ENCODE peak calls at places on chromosomes 1 and 21, in ten cellular contexts. One of them, this sample, is unnamed.

GRCh38 chr21:46039891-46040660 is 57.8 kb upstream of the COL6A2 start:
- DNase-seq in activated naive CD4-positive, alpha-beta T cell: no peak
- DNase-seq in iPS DF 19.7: no peak
- DNase-seq in astrocyte of the hippocampus: no peak
- DNase-seq in left kidney: no peak
- DNase-seq in lower leg skin: no peak
- DNase-seq in left ventricle myocardium inferior: no peak
- DNase-seq in T1000: no peak
- DNase-seq in Caki2: no peak
- DNase-seq in nucleus accumbens: no peak
- DNase-seq in this sample: no peak

GRCh38 chr1:241482761-241483250 is 36.7 kb downstream of the FH start:
- DNase-seq in activated naive CD4-positive, alpha-beta T cell: no peak
- DNase-seq in iPS DF 19.7: no peak
- DNase-seq in astrocyte of the hippocampus: peak
- DNase-seq in left kidney: no peak
- DNase-seq in lower leg skin: no peak
- DNase-seq in left ventricle myocardium inferior: no peak
- DNase-seq in T1000: no peak
- DNase-seq in Caki2: peak
- DNase-seq in nucleus accumbens: no peak
- DNase-seq in this sample: no peak

GRCh38 chr1:110196917-110197782 is 13.0 kb upstream of the KCNC4 start:
- DNase-seq in activated naive CD4-positive, alpha-beta T cell: no peak
- DNase-seq in iPS DF 19.7: no peak
- DNase-seq in astrocyte of the hippocampus: peak
- DNase-seq in left kidney: peak
- DNase-seq in lower leg skin: no peak
- DNase-seq in left ventricle myocardium inferior: no peak
- DNase-seq in T1000: no peak
- DNase-seq in Caki2: peak
- DNase-seq in nucleus accumbens: no peak
- DNase-seq in this sample: peak

GRCh38 chr1:119329521-119329920 is 39.1 kb upstream of the HAO2 start:
- DNase-seq in activated naive CD4-positive, alpha-beta T cell: no peak
- DNase-seq in iPS DF 19.7: no peak
- DNase-seq in astrocyte of the hippocampus: no peak
- DNase-seq in left kidney: no peak
- DNase-seq in lower leg skin: no peak
- DNase-seq in left ventricle myocardium inferior: no peak
- DNase-seq in T1000: no peak
- DNase-seq in Caki2: no peak
- DNase-seq in nucleus accumbens: no peak
- DNase-seq in this sample: no peak

GRCh38 chr1:225876900-225877510 is 5.2 kb downstream of the TMEM63A start:
- DNase-seq in activated naive CD4-positive, alpha-beta T cell: no peak
- DNase-seq in iPS DF 19.7: no peak
- DNase-seq in astrocyte of the hippocampus: no peak
- DNase-seq in left kidney: no peak
- DNase-seq in lower leg skin: no peak
- DNase-seq in left ventricle myocardium inferior: no peak
- DNase-seq in T1000: no peak
- DNase-seq in Caki2: no peak
- DNase-seq in nucleus accumbens: no peak
- DNase-seq in this sample: no peak

GRCh38 chr1:69269491-69269890 is 298.2 kb upstream of the LRRC7 start:
- DNase-seq in activated naive CD4-positive, alpha-beta T cell: no peak
- DNase-seq in iPS DF 19.7: no peak
- DNase-seq in astrocyte of the hippocampus: no peak
- DNase-seq in left kidney: no peak
- DNase-seq in lower leg skin: no peak
- DNase-seq in left ventricle myocardium inferior: no peak
- DNase-seq in T1000: no peak
- DNase-seq in Caki2: no peak
- DNase-seq in nucleus accumbens: no peak
- DNase-seq in this sample: no peak

GRCh38 chr1:207903767-207904166 is 7.2 kb downstream of the CD34 start:
- DNase-seq in activated naive CD4-positive, alpha-beta T cell: no peak
- DNase-seq in iPS DF 19.7: no peak
- DNase-seq in astrocyte of the hippocampus: no peak
- DNase-seq in left kidney: no peak
- DNase-seq in lower leg skin: no peak
- DNase-seq in left ventricle myocardium inferior: no peak
- DNase-seq in T1000: no peak
- DNase-seq in Caki2: no peak
- DNase-seq in nucleus accumbens: no peak
- DNase-seq in this sample: no peak

GRCh38 chr1:54421101-54421504 is 14.9 kb upstream of the SSBP3 start:
- DNase-seq in activated naive CD4-positive, alpha-beta T cell: no peak
- DNase-seq in iPS DF 19.7: no peak
- DNase-seq in astrocyte of the hippocampus: peak
- DNase-seq in left kidney: no peak
- DNase-seq in lower leg skin: no peak
- DNase-seq in left ventricle myocardium inferior: no peak
- DNase-seq in T1000: no peak
- DNase-seq in Caki2: peak
- DNase-seq in nucleus accumbens: peak
- DNase-seq in this sample: no peak

GRCh38 chr1:172670316-172670715 is 11.4 kb downstream of the FASLG start:
- DNase-seq in activated naive CD4-positive, alpha-beta T cell: no peak
- DNase-seq in iPS DF 19.7: no peak
- DNase-seq in astrocyte of the hippocampus: no peak
- DNase-seq in left kidney: no peak
- DNase-seq in lower leg skin: no peak
- DNase-seq in left ventricle myocardium inferior: no peak
- DNase-seq in T1000: no peak
- DNase-seq in Caki2: no peak
- DNase-seq in nucleus accumbens: no peak
- DNase-seq in this sample: no peak

GRCh38 chr1:57637155-57637554 is 213.3 kb upstream of the DAB1 start:
- DNase-seq in activated naive CD4-positive, alpha-beta T cell: no peak
- DNase-seq in iPS DF 19.7: no peak
- DNase-seq in astrocyte of the hippocampus: peak
- DNase-seq in left kidney: no peak
- DNase-seq in lower leg skin: no peak
- DNase-seq in left ventricle myocardium inferior: no peak
- DNase-seq in T1000: peak
- DNase-seq in Caki2: no peak
- DNase-seq in nucleus accumbens: no peak
- DNase-seq in this sample: no peak

GRCh38 chr1:69915347-69915746 is 290.0 kb downstream of the LRRC40 start:
- DNase-seq in activated naive CD4-positive, alpha-beta T cell: no peak
- DNase-seq in iPS DF 19.7: no peak
- DNase-seq in astrocyte of the hippocampus: no peak
- DNase-seq in left kidney: peak
- DNase-seq in lower leg skin: no peak
- DNase-seq in left ventricle myocardium inferior: no peak
- DNase-seq in T1000: no peak
- DNase-seq in Caki2: no peak
- DNase-seq in nucleus accumbens: no peak
- DNase-seq in this sample: no peak

GRCh38 chr1:228687562-228687961 is 47.7 kb upstream of the RHOU start:
- DNase-seq in activated naive CD4-positive, alpha-beta T cell: no peak
- DNase-seq in iPS DF 19.7: no peak
- DNase-seq in astrocyte of the hippocampus: no peak
- DNase-seq in left kidney: no peak
- DNase-seq in lower leg skin: peak
- DNase-seq in left ventricle myocardium inferior: no peak
- DNase-seq in T1000: no peak
- DNase-seq in Caki2: no peak
- DNase-seq in nucleus accumbens: no peak
- DNase-seq in this sample: no peak

GRCh38 chr21:16169102-16169511 is 439.3 kb downstream of the USP25 start:
- DNase-seq in activated naive CD4-positive, alpha-beta T cell: no peak
- DNase-seq in iPS DF 19.7: no peak
- DNase-seq in astrocyte of the hippocampus: peak
- DNase-seq in left kidney: no peak
- DNase-seq in lower leg skin: no peak
- DNase-seq in left ventricle myocardium inferior: no peak
- DNase-seq in T1000: no peak
- DNase-seq in Caki2: no peak
- DNase-seq in nucleus accumbens: no peak
- DNase-seq in this sample: no peak

GRCh38 chr1:11143907-11144306 is 44.2 kb upstream of the EXOSC10 start:
- DNase-seq in activated naive CD4-positive, alpha-beta T cell: no peak
- DNase-seq in iPS DF 19.7: no peak
- DNase-seq in astrocyte of the hippocampus: no peak
- DNase-seq in left kidney: no peak
- DNase-seq in lower leg skin: no peak
- DNase-seq in left ventricle myocardium inferior: no peak
- DNase-seq in T1000: no peak
- DNase-seq in Caki2: no peak
- DNase-seq in nucleus accumbens: no peak
- DNase-seq in this sample: no peak

GRCh38 chr1:156419863-156420208 is 50.8 kb downstream of the RHBG start:
- DNase-seq in activated naive CD4-positive, alpha-beta T cell: no peak
- DNase-seq in iPS DF 19.7: no peak
- DNase-seq in astrocyte of the hippocampus: peak
- DNase-seq in left kidney: no peak
- DNase-seq in lower leg skin: no peak
- DNase-seq in left ventricle myocardium inferior: no peak
- DNase-seq in T1000: no peak
- DNase-seq in Caki2: no peak
- DNase-seq in nucleus accumbens: no peak
- DNase-seq in this sample: no peak

GRCh38 chr21:46095106-46095719 is 2.7 kb upstream of the COL6A2 start:
- DNase-seq in activated naive CD4-positive, alpha-beta T cell: no peak
- DNase-seq in iPS DF 19.7: no peak
- DNase-seq in astrocyte of the hippocampus: no peak
- DNase-seq in left kidney: no peak
- DNase-seq in lower leg skin: peak
- DNase-seq in left ventricle myocardium inferior: no peak
- DNase-seq in T1000: no peak
- DNase-seq in Caki2: no peak
- DNase-seq in nucleus accumbens: no peak
- DNase-seq in this sample: no peak

GRCh38 chr1:110024613-110025012 is 9.8 kb upstream of the STRIP1 start:
- DNase-seq in activated naive CD4-positive, alpha-beta T cell: no peak
- DNase-seq in iPS DF 19.7: no peak
- DNase-seq in astrocyte of the hippocampus: no peak
- DNase-seq in left kidney: no peak
- DNase-seq in lower leg skin: no peak
- DNase-seq in left ventricle myocardium inferior: no peak
- DNase-seq in T1000: no peak
- DNase-seq in Caki2: no peak
- DNase-seq in nucleus accumbens: no peak
- DNase-seq in this sample: no peak

GRCh38 chr1:33298623-33299277 is 22.1 kb downstream of the A3GALT2 start:
- DNase-seq in activated naive CD4-positive, alpha-beta T cell: peak
- DNase-seq in iPS DF 19.7: peak
- DNase-seq in astrocyte of the hippocampus: peak
- DNase-seq in left kidney: peak
- DNase-seq in lower leg skin: peak
- DNase-seq in left ventricle myocardium inferior: peak
- DNase-seq in T1000: peak
- DNase-seq in Caki2: peak
- DNase-seq in nucleus accumbens: no peak
- DNase-seq in this sample: peak

GRCh38 chr1:45478129-45478802 is 12.7 kb downstream of the TESK2 start:
- DNase-seq in activated naive CD4-positive, alpha-beta T cell: no peak
- DNase-seq in iPS DF 19.7: no peak
- DNase-seq in astrocyte of the hippocampus: no peak
- DNase-seq in left kidney: no peak
- DNase-seq in lower leg skin: no peak
- DNase-seq in left ventricle myocardium inferior: no peak
- DNase-seq in T1000: no peak
- DNase-seq in Caki2: no peak
- DNase-seq in nucleus accumbens: no peak
- DNase-seq in this sample: no peak

GRCh38 chr1:26028490-26028980 is 7.0 kb downstream of the EXTL1 start:
- DNase-seq in activated naive CD4-positive, alpha-beta T cell: no peak
- DNase-seq in iPS DF 19.7: no peak
- DNase-seq in astrocyte of the hippocampus: no peak
- DNase-seq in left kidney: no peak
- DNase-seq in lower leg skin: no peak
- DNase-seq in left ventricle myocardium inferior: no peak
- DNase-seq in T1000: no peak
- DNase-seq in Caki2: no peak
- DNase-seq in nucleus accumbens: no peak
- DNase-seq in this sample: no peak

GRCh38 chr21:31234936-31235335 is 109.1 kb downstream of the TIAM1 start:
- DNase-seq in activated naive CD4-positive, alpha-beta T cell: no peak
- DNase-seq in iPS DF 19.7: no peak
- DNase-seq in astrocyte of the hippocampus: no peak
- DNase-seq in left kidney: no peak
- DNase-seq in lower leg skin: no peak
- DNase-seq in left ventricle myocardium inferior: no peak
- DNase-seq in T1000: no peak
- DNase-seq in Caki2: no peak
- DNase-seq in nucleus accumbens: no peak
- DNase-seq in this sample: no peak

GRCh38 chr1:204544321-204544720 is 28.1 kb downstream of the MDM4 start:
- DNase-seq in activated naive CD4-positive, alpha-beta T cell: no peak
- DNase-seq in iPS DF 19.7: no peak
- DNase-seq in astrocyte of the hippocampus: peak
- DNase-seq in left kidney: no peak
- DNase-seq in lower leg skin: no peak
- DNase-seq in left ventricle myocardium inferior: no peak
- DNase-seq in T1000: no peak
- DNase-seq in Caki2: peak
- DNase-seq in nucleus accumbens: no peak
- DNase-seq in this sample: no peak

GRCh38 chr1:202229376-202229775 is 35.8 kb downstream of the LGR6 start:
- DNase-seq in activated naive CD4-positive, alpha-beta T cell: no peak
- DNase-seq in iPS DF 19.7: no peak
- DNase-seq in astrocyte of the hippocampus: no peak
- DNase-seq in left kidney: peak
- DNase-seq in lower leg skin: no peak
- DNase-seq in left ventricle myocardium inferior: no peak
- DNase-seq in T1000: no peak
- DNase-seq in Caki2: no peak
- DNase-seq in nucleus accumbens: no peak
- DNase-seq in this sample: no peak

GRCh38 chr1:94884101-94884875 is 42.6 kb downstream of the CNN3 start:
- DNase-seq in activated naive CD4-positive, alpha-beta T cell: no peak
- DNase-seq in iPS DF 19.7: peak
- DNase-seq in astrocyte of the hippocampus: peak
- DNase-seq in left kidney: peak
- DNase-seq in lower leg skin: no peak
- DNase-seq in left ventricle myocardium inferior: no peak
- DNase-seq in T1000: no peak
- DNase-seq in Caki2: no peak
- DNase-seq in nucleus accumbens: no peak
- DNase-seq in this sample: no peak

GRCh38 chr1:175687699-175688098 is 55.7 kb downstream of the TNR start:
- DNase-seq in activated naive CD4-positive, alpha-beta T cell: no peak
- DNase-seq in iPS DF 19.7: no peak
- DNase-seq in astrocyte of the hippocampus: no peak
- DNase-seq in left kidney: peak
- DNase-seq in lower leg skin: peak
- DNase-seq in left ventricle myocardium inferior: no peak
- DNase-seq in T1000: no peak
- DNase-seq in Caki2: no peak
- DNase-seq in nucleus accumbens: no peak
- DNase-seq in this sample: no peak

GRCh38 chr1:28134651-28135207 is 41.8 kb downstream of the PTAFR start:
- DNase-seq in activated naive CD4-positive, alpha-beta T cell: no peak
- DNase-seq in iPS DF 19.7: no peak
- DNase-seq in astrocyte of the hippocampus: no peak
- DNase-seq in left kidney: no peak
- DNase-seq in lower leg skin: no peak
- DNase-seq in left ventricle myocardium inferior: no peak
- DNase-seq in T1000: no peak
- DNase-seq in Caki2: no peak
- DNase-seq in nucleus accumbens: no peak
- DNase-seq in this sample: no peak

GRCh38 chr1:93995837-93996526 is 86.8 kb upstream of the GCLM start:
- DNase-seq in activated naive CD4-positive, alpha-beta T cell: no peak
- DNase-seq in iPS DF 19.7: no peak
- DNase-seq in astrocyte of the hippocampus: peak
- DNase-seq in left kidney: no peak
- DNase-seq in lower leg skin: no peak
- DNase-seq in left ventricle myocardium inferior: no peak
- DNase-seq in T1000: no peak
- DNase-seq in Caki2: no peak
- DNase-seq in nucleus accumbens: no peak
- DNase-seq in this sample: no peak

GRCh38 chr1:199404191-199404590 is 623.3 kb upstream of the NR5A2 start:
- DNase-seq in activated naive CD4-positive, alpha-beta T cell: no peak
- DNase-seq in iPS DF 19.7: no peak
- DNase-seq in astrocyte of the hippocampus: peak
- DNase-seq in left kidney: no peak
- DNase-seq in lower leg skin: no peak
- DNase-seq in left ventricle myocardium inferior: no peak
- DNase-seq in T1000: no peak
- DNase-seq in Caki2: no peak
- DNase-seq in nucleus accumbens: no peak
- DNase-seq in this sample: no peak

This sample was measured in GM12891.